ENCODE peak calls at places on chromosomes 16 and 17, in four cellular contexts. One of them, this sample, is unnamed.
A peak's percentile ranks its signal among the peaks of the same experiment; 100 is the strongest.

GRCh38 chr16:85894266-85894665 is 4.7 kb upstream of the IRF8 start:
- DNase-seq in PC-9: no peak
- DNase-seq in upper lobe of left lung: no peak
- DNase-seq in naive thymus-derived CD4-positive, alpha-beta T cell: no peak
- DNase-seq in this sample: no peak

GRCh38 chr17:52828621-52829020 is 670.1 kb upstream of the CA10 start:
- DNase-seq in naive thymus-derived CD4-positive, alpha-beta T cell: no peak
- DNase-seq in upper lobe of left lung: no peak
- DNase-seq in PC-9: no peak
- DNase-seq in this sample: no peak

GRCh38 chr16:17358350-17358749 is 112.4 kb downstream of the XYLT1 start:
- DNase-seq in upper lobe of left lung: no peak
- DNase-seq in naive thymus-derived CD4-positive, alpha-beta T cell: no peak
- DNase-seq in PC-9: no peak
- DNase-seq in this sample: no peak

GRCh38 chr17:63442549-63443035 is 3.5 kb downstream of the CYB561 start:
- DNase-seq in PC-9: no peak
- DNase-seq in naive thymus-derived CD4-positive, alpha-beta T cell: no peak
- DNase-seq in upper lobe of left lung: no peak
- DNase-seq in this sample: no peak

GRCh38 chr16:72739577-72739976 is 308.4 kb downstream of the ZFHX3 start:
- DNase-seq in upper lobe of left lung: no peak
- DNase-seq in naive thymus-derived CD4-positive, alpha-beta T cell: no peak
- DNase-seq in PC-9: no peak
- DNase-seq in this sample: no peak

GRCh38 chr16:85164838-85165516 is 52.7 kb upstream of the CIBAR2 start:
- DNase-seq in naive thymus-derived CD4-positive, alpha-beta T cell: no peak
- DNase-seq in upper lobe of left lung: no peak
- DNase-seq in PC-9: no peak
- DNase-seq in this sample: no peak

GRCh38 chr17:34670618-34671017 is 91.2 kb downstream of the TMEM132E start:
- DNase-seq in PC-9: no peak
- DNase-seq in upper lobe of left lung: no peak
- DNase-seq in naive thymus-derived CD4-positive, alpha-beta T cell: no peak
- DNase-seq in this sample: no peak

GRCh38 chr17:8490256-8491023 is 54.8 kb downstream of the NDEL1 start:
- DNase-seq in naive thymus-derived CD4-positive, alpha-beta T cell: no peak
- DNase-seq in PC-9: no peak
- DNase-seq in upper lobe of left lung: no peak
- DNase-seq in this sample: no peak

GRCh38 chr17:81516439-81516838 is 3.8 kb upstream of the ACTG1 start:
- DNase-seq in naive thymus-derived CD4-positive, alpha-beta T cell: no peak
- DNase-seq in upper lobe of left lung: peak; percentile 49
- DNase-seq in PC-9: no peak
- DNase-seq in this sample: no peak

GRCh38 chr17:82407255-82407654 is 10.9 kb upstream of the HEXD start:
- DNase-seq in upper lobe of left lung: peak; percentile 68
- DNase-seq in naive thymus-derived CD4-positive, alpha-beta T cell: no peak
- DNase-seq in PC-9: no peak
- DNase-seq in this sample: no peak

GRCh38 chr17:2347805-2348685 is 10.7 kb downstream of the SGSM2 start:
- DNase-seq in PC-9: peak; percentile 93
- DNase-seq in upper lobe of left lung: no peak
- DNase-seq in naive thymus-derived CD4-positive, alpha-beta T cell: no peak
- DNase-seq in this sample: no peak

GRCh38 chr17:43314582-43314981 is 80.8 kb upstream of the RNU2-1 start:
- DNase-seq in PC-9: no peak
- DNase-seq in naive thymus-derived CD4-positive, alpha-beta T cell: no peak
- DNase-seq in upper lobe of left lung: no peak
- DNase-seq in this sample: no peak

GRCh38 chr17:19724501-19725420 is 8.4 kb upstream of the SLC47A2 start:
- DNase-seq in naive thymus-derived CD4-positive, alpha-beta T cell: peak; percentile 30
- DNase-seq in PC-9: peak; percentile 80
- DNase-seq in upper lobe of left lung: peak; percentile 92
- DNase-seq in this sample: peak; percentile 37

GRCh38 chr17:3879181-3879580 is 13.7 kb downstream of the CAMKK1 start:
- DNase-seq in naive thymus-derived CD4-positive, alpha-beta T cell: no peak
- DNase-seq in upper lobe of left lung: no peak
- DNase-seq in PC-9: no peak
- DNase-seq in this sample: no peak
- H3K4me3 ChIP-seq in naive thymus-derived CD4-positive, alpha-beta T cell: no peak overlapping the region
- H3K4me3 ChIP-seq in upper lobe of left lung: no peak overlapping the region
- H3K4me3 ChIP-seq in PC-9: no peak overlapping the region
- H3K4me3 ChIP-seq in this sample: no peak overlapping the region

GRCh38 chr16:88805340-88805715 is 1.7 kb downstream of the CDT1 start:
- DNase-seq in naive thymus-derived CD4-positive, alpha-beta T cell: no peak
- DNase-seq in upper lobe of left lung: peak; percentile 81
- DNase-seq in PC-9: no peak
- DNase-seq in this sample: no peak

GRCh38 chr16:88805887-88806393 is 2.4 kb downstream of the CDT1 start:
- DNase-seq in naive thymus-derived CD4-positive, alpha-beta T cell: no peak
- DNase-seq in upper lobe of left lung: peak; percentile 85
- DNase-seq in PC-9: no peak
- DNase-seq in this sample: no peak

GRCh38 chr16:88803264-88803987 is at the start of gene CDT1:
- DNase-seq in PC-9: peak; percentile 89
- DNase-seq in upper lobe of left lung: peak; percentile 99
- DNase-seq in naive thymus-derived CD4-positive, alpha-beta T cell: peak; percentile 85
- DNase-seq in this sample: peak; percentile 83

GRCh38 chr16:88804552-88805339 is 1.2 kb downstream of the CDT1 start:
- DNase-seq in upper lobe of left lung: peak; percentile 81
- DNase-seq in naive thymus-derived CD4-positive, alpha-beta T cell: no peak
- DNase-seq in PC-9: peak; percentile 71
- DNase-seq in this sample: no peak

GRCh38 chr16:88804173-88804551 is 573 bp downstream of the CDT1 start:
- DNase-seq in PC-9: no peak
- DNase-seq in naive thymus-derived CD4-positive, alpha-beta T cell: no peak
- DNase-seq in upper lobe of left lung: no peak
- DNase-seq in this sample: no peak
- H3K4me3 ChIP-seq in PC-9: peak overlapping the region; percentile 82
- H3K4me3 ChIP-seq in naive thymus-derived CD4-positive, alpha-beta T cell: no peak overlapping the region
- H3K4me3 ChIP-seq in upper lobe of left lung: peak overlapping the region; percentile 78
- H3K4me3 ChIP-seq in this sample: no peak overlapping the region

DNA sequence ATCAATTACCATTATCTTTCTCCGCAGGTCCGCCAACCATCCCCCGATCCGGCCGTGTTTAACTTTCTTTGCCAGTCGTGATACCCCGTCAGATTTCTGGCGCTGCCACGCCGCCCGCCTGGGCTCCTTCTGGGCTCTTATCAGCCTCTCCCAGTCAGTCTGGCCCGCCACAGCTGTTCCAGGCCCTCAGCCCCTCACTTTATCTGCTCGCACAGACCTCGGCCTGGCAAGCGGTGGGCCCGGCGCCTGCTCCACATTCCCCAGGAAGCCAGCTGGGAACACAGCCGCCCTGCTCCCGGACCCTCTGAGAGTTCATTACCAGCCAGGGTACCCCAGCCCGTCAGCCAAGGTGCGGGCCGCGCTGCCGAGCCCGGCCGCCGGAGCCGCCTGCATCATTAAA is 157.5 kb downstream of the ZNF423 start:
- DNase-seq in PC-9: no peak
- DNase-seq in naive thymus-derived CD4-positive, alpha-beta T cell: no peak
- DNase-seq in upper lobe of left lung: peak; percentile 86
- DNase-seq in this sample: no peak
- H3K4me3 ChIP-seq in PC-9: no peak overlapping the region
- H3K4me3 ChIP-seq in naive thymus-derived CD4-positive, alpha-beta T cell: no peak overlapping the region
- H3K4me3 ChIP-seq in upper lobe of left lung: peak overlapping the region; percentile 17
- H3K4me3 ChIP-seq in this sample: no peak overlapping the region

DNA sequence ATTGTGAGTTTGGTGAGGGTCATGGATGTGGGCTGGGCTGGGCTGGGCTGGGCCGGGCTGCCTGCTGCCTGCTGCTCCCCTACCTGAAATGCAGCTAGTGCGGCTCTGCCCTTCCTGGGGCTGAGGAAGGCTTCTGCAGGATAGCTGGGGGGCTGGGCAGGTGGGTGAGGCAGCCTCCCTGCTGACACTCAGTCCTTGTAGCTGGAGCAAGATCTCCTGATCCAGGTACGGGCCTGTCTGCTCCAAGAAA is 4.7 kb downstream of the RPL13 start:
- DNase-seq in PC-9: peak; percentile 77
- DNase-seq in upper lobe of left lung: no peak
- DNase-seq in naive thymus-derived CD4-positive, alpha-beta T cell: no peak
- DNase-seq in this sample: no peak
- H3K4me3 ChIP-seq in PC-9: peak overlapping the region; percentile 45
- H3K4me3 ChIP-seq in upper lobe of left lung: no peak overlapping the region
- H3K4me3 ChIP-seq in naive thymus-derived CD4-positive, alpha-beta T cell: no peak overlapping the region
- H3K4me3 ChIP-seq in this sample: no peak overlapping the region

DNA sequence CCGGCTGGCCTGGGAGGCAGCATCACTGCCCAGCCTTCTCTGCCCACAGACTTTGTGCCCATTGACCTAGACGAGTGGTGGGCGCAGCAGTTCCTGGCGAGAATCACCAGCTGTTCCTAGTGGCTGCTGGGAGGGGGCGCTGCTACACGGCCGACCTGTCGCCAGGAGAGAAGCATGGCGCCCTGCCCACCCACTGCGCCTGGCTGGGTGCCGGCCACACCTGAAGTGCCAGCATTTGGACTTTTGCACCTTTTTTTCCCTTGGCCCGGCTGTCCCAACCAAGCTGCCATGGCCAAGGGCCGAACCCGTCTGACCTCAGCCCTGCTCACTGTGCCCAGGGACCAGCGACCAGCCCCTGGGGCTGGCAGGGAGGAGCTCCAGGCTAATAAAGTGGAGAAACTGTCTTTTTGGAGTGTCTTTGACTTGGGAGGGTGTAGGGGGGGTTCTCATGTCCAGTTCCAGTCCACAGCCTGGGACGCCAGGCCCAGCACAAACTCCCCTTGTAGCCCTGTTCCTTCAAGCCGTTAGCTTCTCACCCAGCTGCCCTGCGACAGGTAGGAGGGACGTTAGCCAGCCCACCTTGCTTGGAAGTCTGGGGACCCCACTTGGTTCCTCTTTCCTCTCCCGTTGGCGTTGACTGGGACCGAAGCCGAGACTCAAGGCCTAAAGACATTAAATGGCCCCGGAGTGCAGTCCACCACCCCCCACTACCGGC is 937 bp upstream of the WDR90 start:
- DNase-seq in naive thymus-derived CD4-positive, alpha-beta T cell: no peak
- DNase-seq in PC-9: peak; percentile 67
- DNase-seq in upper lobe of left lung: peak; percentile 90
- DNase-seq in this sample: peak; percentile 35
- H3K4me3 ChIP-seq in naive thymus-derived CD4-positive, alpha-beta T cell: peak overlapping the region; percentile 77
- H3K4me3 ChIP-seq in PC-9: peak overlapping the region; percentile 85
- H3K4me3 ChIP-seq in upper lobe of left lung: peak overlapping the region; percentile 79
- H3K4me3 ChIP-seq in this sample: peak overlapping the region; percentile 61

DNA sequence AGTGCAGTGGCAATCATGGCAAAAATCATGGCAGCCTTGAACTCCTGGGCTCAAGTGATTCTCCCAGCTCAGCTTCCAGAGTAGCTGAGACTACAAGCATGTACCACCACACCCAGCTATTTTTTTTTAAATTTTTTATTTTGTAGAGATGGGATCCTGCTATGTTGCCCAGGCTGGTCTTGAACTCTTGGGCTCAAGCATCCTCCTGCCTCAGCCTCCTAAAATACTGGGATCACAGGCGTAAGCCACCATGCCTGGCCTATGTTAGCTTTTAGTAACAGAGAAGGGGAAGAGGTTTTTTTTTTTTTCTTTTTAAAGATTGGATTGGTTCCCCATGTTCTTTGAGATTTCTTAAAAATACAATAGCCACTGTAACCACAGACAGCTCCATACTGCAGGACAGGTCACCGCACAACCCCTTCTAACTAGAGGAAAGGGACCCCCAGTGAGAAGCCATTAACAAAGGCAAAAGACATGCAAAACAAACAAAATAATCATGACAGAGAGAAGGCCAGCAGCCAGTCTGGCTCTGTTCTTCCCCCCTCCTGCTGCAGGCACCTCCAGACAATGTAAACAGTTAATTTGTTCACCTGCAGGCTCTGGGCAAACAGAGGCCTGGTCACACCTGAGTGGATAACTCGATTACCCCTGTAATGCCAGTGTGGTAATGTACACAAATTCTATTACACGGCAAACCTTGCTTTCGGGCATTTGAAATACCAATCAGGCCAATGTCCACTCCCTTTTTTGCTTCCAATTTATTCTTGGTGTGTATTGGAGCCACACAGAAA is 52.8 kb downstream of the SNX11 start:
- DNase-seq in PC-9: no peak
- DNase-seq in naive thymus-derived CD4-positive, alpha-beta T cell: no peak
- DNase-seq in upper lobe of left lung: no peak
- DNase-seq in this sample: no peak
- H3K4me3 ChIP-seq in PC-9: no peak overlapping the region
- H3K4me3 ChIP-seq in naive thymus-derived CD4-positive, alpha-beta T cell: no peak overlapping the region
- H3K4me3 ChIP-seq in upper lobe of left lung: no peak overlapping the region
- H3K4me3 ChIP-seq in this sample: no peak overlapping the region

GRCh38 chr16:71210-71539 is 1.3 kb downstream of the RHBDF1 start:
- DNase-seq in upper lobe of left lung: no peak
- DNase-seq in PC-9: no peak
- DNase-seq in naive thymus-derived CD4-positive, alpha-beta T cell: no peak
- DNase-seq in this sample: no peak
- H3K4me3 ChIP-seq in upper lobe of left lung: peak overlapping the region; percentile 73
- H3K4me3 ChIP-seq in PC-9: peak overlapping the region; percentile 78
- H3K4me3 ChIP-seq in naive thymus-derived CD4-positive, alpha-beta T cell: no peak overlapping the region
- H3K4me3 ChIP-seq in this sample: no peak overlapping the region

GRCh38 chr17:50431219-50431618 is 5.2 kb downstream of the ACSF2 start:
- DNase-seq in PC-9: no peak
- DNase-seq in upper lobe of left lung: no peak
- DNase-seq in naive thymus-derived CD4-positive, alpha-beta T cell: no peak
- DNase-seq in this sample: no peak

GRCh38 chr17:50426814-50427787 is 1.1 kb downstream of the ACSF2 start:
- DNase-seq in upper lobe of left lung: no peak
- DNase-seq in naive thymus-derived CD4-positive, alpha-beta T cell: peak; percentile 11
- DNase-seq in PC-9: peak; percentile 46
- DNase-seq in this sample: peak; percentile 26

GRCh38 chr17:50429793-50430192 is 3.8 kb downstream of the ACSF2 start:
- DNase-seq in upper lobe of left lung: no peak
- DNase-seq in naive thymus-derived CD4-positive, alpha-beta T cell: no peak
- DNase-seq in PC-9: no peak
- DNase-seq in this sample: no peak

GRCh38 chr17:50430731-50431130 is 4.7 kb downstream of the ACSF2 start:
- DNase-seq in naive thymus-derived CD4-positive, alpha-beta T cell: no peak
- DNase-seq in upper lobe of left lung: no peak
- DNase-seq in PC-9: no peak
- DNase-seq in this sample: no peak

GRCh38 chr17:50428831-50429424 is 2.9 kb downstream of the ACSF2 start:
- DNase-seq in upper lobe of left lung: no peak
- DNase-seq in PC-9: no peak
- DNase-seq in naive thymus-derived CD4-positive, alpha-beta T cell: no peak
- DNase-seq in this sample: no peak
- H3K4me3 ChIP-seq in upper lobe of left lung: no peak overlapping the region
- H3K4me3 ChIP-seq in PC-9: no peak overlapping the region
- H3K4me3 ChIP-seq in naive thymus-derived CD4-positive, alpha-beta T cell: no peak overlapping the region
- H3K4me3 ChIP-seq in this sample: no peak overlapping the region

DNA sequence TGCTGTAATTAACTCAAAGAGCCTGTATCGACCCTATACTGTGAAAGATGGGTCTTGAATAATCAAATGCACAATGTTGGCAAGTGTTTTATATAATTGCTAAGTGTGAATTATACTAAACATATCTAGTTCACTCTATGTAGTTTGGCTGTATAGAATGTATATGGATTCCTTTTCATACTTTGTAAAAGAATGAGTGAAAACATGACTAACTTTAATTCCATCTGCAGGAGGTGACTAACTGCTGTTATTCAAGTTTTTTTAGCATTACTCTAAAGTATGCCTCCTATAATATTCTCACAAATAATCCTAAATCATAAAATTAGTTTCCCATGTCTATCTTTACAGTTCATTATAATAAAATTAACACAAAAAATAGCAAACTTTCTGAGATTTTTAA is 394.0 kb upstream of the MON1B start:
- DNase-seq in PC-9: no peak
- DNase-seq in naive thymus-derived CD4-positive, alpha-beta T cell: no peak
- DNase-seq in upper lobe of left lung: no peak
- DNase-seq in this sample: no peak
- H3K4me3 ChIP-seq in PC-9: no peak overlapping the region
- H3K4me3 ChIP-seq in naive thymus-derived CD4-positive, alpha-beta T cell: no peak overlapping the region
- H3K4me3 ChIP-seq in upper lobe of left lung: no peak overlapping the region
- H3K4me3 ChIP-seq in this sample: no peak overlapping the region